ENCODE peak calls at places on chromosome 2, in nine cellular contexts. D, N, W, V, G, A, U, I and Q are unnamed samples.
A peak's percentile ranks its signal among the peaks of the same experiment; 100 is the strongest.

GRCh38 chr2:119683074-119683716 is 4.2 kb downstream of the TMEM177 start:
- DNase-seq in D (no peak), N (no peak), W (peak; percentile 34), V (no peak), G (no peak), A (no peak), U (no peak), I (no peak), Q (no peak)

GRCh38 chr2:197838036-197838435 is 33.6 kb downstream of the PLCL1 start:
- DNase-seq in D (no peak), N (no peak), W (no peak), V (no peak), G (no peak), A (no peak), U (no peak), I (peak; percentile 60), Q (no peak)

GRCh38 chr2:56713161-56713676 is 529.4 kb downstream of the CCDC85A start:
- DNase-seq in D (no peak), N (no peak), W (no peak), V (peak; percentile 82), G (no peak), A (no peak), U (no peak), I (peak; percentile 41), Q (no peak)

GRCh38 chr2:228801451-228801850 is 469.6 kb downstream of the PID1 start:
- DNase-seq in D (no peak), N (no peak), W (no peak), V (no peak), G (no peak), A (no peak), U (no peak), I (no peak), Q (no peak)

GRCh38 chr2:161239416-161240109 is 68.7 kb upstream of the PSMD14 start:
- DNase-seq in D (peak; percentile 48), N (no peak), W (no peak), V (no peak), G (no peak), A (no peak), U (no peak), I (no peak), Q (no peak)

GRCh38 chr2:33342171-33342570 is 134.3 kb upstream of the RASGRP3 start:
- DNase-seq in D (no peak), N (no peak), W (no peak), V (no peak), G (no peak), A (no peak), U (no peak), I (no peak), Q (no peak)

GRCh38 chr2:11802782-11803191 is 56.4 kb downstream of the LPIN1 start:
- DNase-seq in D (no peak), N (no peak), W (no peak), V (no peak), G (no peak), A (no peak), U (no peak), I (peak; percentile 62), Q (peak; percentile 54)

GRCh38 chr2:169714699-169715098 is 18.9 kb upstream of the KLHL23 start:
- DNase-seq in D (no peak), N (no peak), W (no peak), V (no peak), G (no peak), A (no peak), U (no peak), I (no peak), Q (no peak)

GRCh38 chr2:109139002-109139401 is 10.0 kb downstream of the SH3RF3 start:
- DNase-seq in D (no peak), N (no peak), W (no peak), V (no peak), G (no peak), A (no peak), U (no peak), I (no peak), Q (no peak)

GRCh38 chr2:182717451-182718215 is 1.6 kb downstream of the DNAJC10 start:
- DNase-seq in D (no peak), N (no peak), W (no peak), V (no peak), G (no peak), A (peak; percentile 57), U (no peak), I (no peak), Q (no peak)
- H3K4me3 ChIP-seq in D (peak overlapping the region; percentile 84), N (no peak overlapping the region), W (no peak overlapping the region), V (peak overlapping the region; percentile 13), G (peak overlapping the region; percentile 97), A (peak overlapping the region; percentile 87), U (no peak overlapping the region), I (no peak overlapping the region), Q (no peak overlapping the region)

DNA sequence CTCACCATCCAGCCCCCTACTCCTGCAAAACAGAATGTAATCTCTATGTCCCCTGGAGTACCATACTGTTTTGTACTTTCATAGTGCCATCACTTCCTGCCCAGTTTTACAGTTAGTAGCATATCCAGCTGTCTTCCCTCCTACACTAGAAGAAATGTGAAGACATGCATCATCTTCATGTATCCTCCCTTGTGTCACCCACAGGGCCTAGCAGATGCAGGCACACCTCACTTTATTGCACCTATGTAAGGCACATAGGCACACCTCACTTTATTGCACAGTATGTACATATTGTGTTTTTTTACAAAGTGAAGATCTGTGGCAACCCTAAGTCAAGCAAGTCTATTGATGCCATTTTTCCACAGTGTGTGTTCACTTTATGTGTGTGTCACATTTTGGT is 12.0 kb downstream of the DNAJC27 start:
- DNase-seq in D (no peak), N (no peak), W (no peak), V (no peak), G (no peak), A (no peak), U (no peak), I (no peak), Q (no peak)
- H3K4me3 ChIP-seq in D (no peak overlapping the region), N (no peak overlapping the region), W (no peak overlapping the region), V (no peak overlapping the region), G (no peak overlapping the region), A (no peak overlapping the region), U (no peak overlapping the region), I (no peak overlapping the region), Q (no peak overlapping the region)

GRCh38 chr2:120741514-120742448 is 6.1 kb downstream of the GLI2 start:
- DNase-seq in D (no peak), N (peak; percentile 47), W (peak; percentile 36), V (no peak), G (no peak), A (no peak), U (no peak), I (no peak), Q (no peak)

GRCh38 chr2:120740765-120741513 is 5.3 kb downstream of the GLI2 start:
- DNase-seq in D (no peak), N (no peak), W (peak; percentile 52), V (no peak), G (no peak), A (no peak), U (no peak), I (peak; percentile 48), Q (no peak)

GRCh38 chr2:120737802-120738516 is 2.3 kb downstream of the GLI2 start:
- DNase-seq in D (no peak), N (peak; percentile 55), W (no peak), V (no peak), G (no peak), A (no peak), U (peak; percentile 83), I (peak; percentile 53), Q (no peak)

GRCh38 chr2:120738786-120739771 is 3.4 kb downstream of the GLI2 start:
- DNase-seq in D (no peak), N (no peak), W (no peak), V (no peak), G (no peak), A (no peak), U (no peak), I (no peak), Q (no peak)

GRCh38 chr2:120740375-120740764 is 4.7 kb downstream of the GLI2 start:
- DNase-seq in D (no peak), N (no peak), W (no peak), V (no peak), G (no peak), A (no peak), U (no peak), I (no peak), Q (no peak)
- H3K4me3 ChIP-seq in D (no peak overlapping the region), N (no peak overlapping the region), W (no peak overlapping the region), V (no peak overlapping the region), G (no peak overlapping the region), A (no peak overlapping the region), U (no peak overlapping the region), I (no peak overlapping the region), Q (no peak overlapping the region)

DNA sequence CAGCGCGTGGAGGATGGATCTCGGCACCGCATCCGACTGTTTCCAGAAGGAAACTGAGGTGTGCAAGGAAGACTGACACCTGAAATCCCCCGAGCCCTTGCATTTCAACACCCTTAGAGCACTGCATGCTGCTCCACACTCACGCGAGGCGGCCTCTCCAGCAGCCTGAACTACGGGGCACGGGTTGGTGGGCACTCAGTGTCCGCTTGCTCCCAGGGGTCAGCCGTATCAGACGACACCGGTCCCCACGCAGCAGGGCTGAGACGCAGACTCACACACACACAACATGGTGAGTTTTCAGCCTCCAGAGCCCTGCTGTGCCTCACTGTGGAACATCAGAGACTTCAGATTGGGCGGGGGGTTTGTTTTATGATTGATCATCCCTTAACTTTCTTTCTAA is 269.9 kb downstream of the TWIST2 start:
- DNase-seq in D (no peak), N (no peak), W (no peak), V (no peak), G (no peak), A (no peak), U (no peak), I (no peak), Q (no peak)
- H3K4me3 ChIP-seq in D (no peak overlapping the region), N (no peak overlapping the region), W (no peak overlapping the region), V (no peak overlapping the region), G (no peak overlapping the region), A (no peak overlapping the region), U (no peak overlapping the region), I (no peak overlapping the region), Q (no peak overlapping the region)